ENCODE peak calls at places on chromosomes 13 and 19, in eight cellular contexts. G is fibroblast of pulmonary artery, V is fibroblast of the conjunctiva, W is erythroblast, O is fibroblast of mammary gland, I is HFF-Myc, H is posterior cingulate gyrus, E is GDM1. N is an unnamed sample.
A peak's percentile ranks its signal among the peaks of the same experiment; 100 is the strongest.

GRCh38 chr19:8363803-8364771 is at the start of gene ANGPTL4:
- DNase-seq in H (peak; percentile 54), W (peak; percentile 76), G (peak; percentile 88), O (peak; percentile 81), I (no peak), V (no peak), E (no peak), N (peak; percentile 86)

GRCh38 chr13:32255744-32256120 is 59.4 kb downstream of the ZAR1L start:
- DNase-seq in V (peak; percentile 35), W (no peak), E (no peak), H (no peak), G (peak; percentile 53), I (no peak), O (no peak), N (no peak)

GRCh38 chr19:36257512-36257876 is 42.6 kb downstream of the ZNF146 start:
- DNase-seq in G (no peak), O (no peak), I (no peak), E (no peak), W (no peak), H (peak; percentile 39), V (no peak), N (no peak)

GRCh38 chr13:98528663-98529064 is 48.2 kb downstream of the STK24 start:
- DNase-seq in E (no peak), W (no peak), I (no peak), O (peak; percentile 74), G (no peak), H (no peak), V (no peak), N (no peak)

GRCh38 chr19:38710928-38711725 is 33.1 kb downstream of the CAPN12 start:
- DNase-seq in O (peak; percentile 70), W (no peak), H (no peak), E (no peak), I (no peak), G (no peak), V (no peak), N (peak; percentile 62)

GRCh38 chr13:94674609-94675348 is 37.6 kb downstream of the SOX21 start:
- DNase-seq in V (peak; percentile 10), G (peak; percentile 61), I (no peak), E (peak; percentile 25), H (no peak), O (peak; percentile 52), W (peak; percentile 85), N (peak; percentile 65)

GRCh38 chr13:26133286-26133685 is 81.5 kb upstream of the SHISA2 start:
- DNase-seq in E (no peak), O (no peak), G (peak; percentile 34), W (no peak), V (no peak), H (no peak), I (no peak), N (no peak)

GRCh38 chr13:85277753-85278152 is 521.5 kb downstream of the SLITRK6 start:
- DNase-seq in H (no peak), I (no peak), E (no peak), G (peak; percentile 40), W (no peak), O (no peak), V (no peak), N (peak; percentile 71)

GRCh38 chr19:51714848-51715247 is 8.9 kb downstream of the HAS1 start:
- DNase-seq in O (peak; percentile 67), W (no peak), H (no peak), E (no peak), V (no peak), I (no peak), G (no peak), N (no peak)

GRCh38 chr13:39776439-39776838 is 121.0 kb downstream of the COG6 start:
- DNase-seq in W (no peak), V (peak; percentile 12), H (no peak), G (peak; percentile 70), O (peak; percentile 92), E (no peak), I (peak; percentile 43), N (peak; percentile 93)

GRCh38 chr13:106367361-106367781 is 168.1 kb downstream of the EFNB2 start:
- DNase-seq in I (no peak), O (no peak), V (no peak), H (no peak), E (no peak), W (no peak), G (no peak), N (no peak)

GRCh38 chr13:111115841-111116500 is 861 bp downstream of the ARHGEF7 start:
- DNase-seq in W (no peak), I (peak; percentile 85), E (no peak), V (peak; percentile 76), O (peak; percentile 91), H (no peak), G (peak; percentile 59), N (peak; percentile 56)

GRCh38 chr19:48120505-48120904 is 9.9 kb upstream of the PLA2G4C start:
- DNase-seq in H (no peak), V (no peak), E (no peak), I (no peak), W (no peak), G (no peak), O (peak; percentile 45), N (peak; percentile 61)

GRCh38 chr13:105732946-105733529 is 802.4 kb downstream of the EFNB2 start:
- DNase-seq in O (no peak), E (no peak), G (no peak), H (no peak), W (no peak), V (no peak), I (no peak), N (no peak)

GRCh38 chr19:1860133-1860775 is 3.1 kb downstream of the KLF16 start:
- DNase-seq in G (peak; percentile 85), W (peak; percentile 91), V (peak; percentile 75), O (peak; percentile 75), E (no peak), H (peak; percentile 72), I (peak; percentile 52), N (peak; percentile 75)

GRCh38 chr19:1220452-1221037 is 15.0 kb downstream of the STK11 start:
- DNase-seq in H (no peak), I (no peak), W (no peak), O (no peak), V (no peak), G (no peak), E (no peak), N (no peak)

GRCh38 chr19:30649934-30650614 is 277.9 kb downstream of the ZNF536 start:
- DNase-seq in G (peak; percentile 61), I (peak; percentile 19), H (no peak), V (peak; percentile 51), E (no peak), O (peak; percentile 58), W (peak; percentile 53), N (peak; percentile 58)

GRCh38 chr19:17304386-17305047 is 1.2 kb upstream of the MRPL34 start:
- DNase-seq in V (no peak), W (no peak), I (no peak), G (no peak), H (no peak), O (no peak), E (no peak), N (no peak)

GRCh38 chr13:18921063-18921462 is 260.6 kb downstream of the TUBA3C start:
- DNase-seq in V (no peak), I (no peak), W (no peak), E (no peak), O (no peak), H (no peak), G (no peak), N (no peak)

GRCh38 chr19:55301459-55302331 is 17.9 kb downstream of the BRSK1 start:
- DNase-seq in H (peak; percentile 85), O (peak; percentile 68), V (peak; percentile 69), E (peak; percentile 76), W (peak; percentile 92), I (peak; percentile 55), G (peak; percentile 76), N (peak; percentile 84)

GRCh38 chr19:50870417-50871089 is 2.7 kb upstream of the KLK2 start:
- DNase-seq in H (no peak), G (no peak), O (peak; percentile 4), I (no peak), W (peak; percentile 70), E (no peak), V (no peak), N (no peak)

GRCh38 chr19:9913237-9914000 is 22.9 kb downstream of the OLFM2 start:
- DNase-seq in H (no peak), V (no peak), O (no peak), W (no peak), G (no peak), I (no peak), E (no peak), N (peak; percentile 20)

GRCh38 chr19:29054886-29055675 is 157.9 kb downstream of the UQCRFS1 start:
- DNase-seq in V (no peak), G (no peak), W (no peak), O (peak; percentile 2), E (no peak), H (no peak), I (no peak), N (no peak)

GRCh38 chr19:3034845-3035541 is 5.9 kb upstream of the TLE2 start:
- DNase-seq in H (no peak), V (no peak), E (peak; percentile 51), W (no peak), O (peak; percentile 41), I (peak; percentile 17), G (peak; percentile 43), N (peak; percentile 63)

GRCh38 chr13:46235259-46235658 is 23.5 kb downstream of the LRRC63 start:
- DNase-seq in H (no peak), E (no peak), I (no peak), G (no peak), W (no peak), V (no peak), O (no peak), N (no peak)

GRCh38 chr19:48543121-48543710 is 8.8 kb upstream of the SULT2B1 start:
- DNase-seq in O (peak; percentile 62), E (peak; percentile 6), V (no peak), H (no peak), W (no peak), I (no peak), G (peak; percentile 62), N (peak; percentile 90)

GRCh38 chr19:55176116-55176515 is 4.0 kb downstream of the SYT5 start:
- DNase-seq in W (no peak), G (no peak), E (no peak), I (no peak), O (no peak), H (no peak), V (no peak), N (no peak)

GRCh38 chr13:29978211-29978610 is 127.8 kb upstream of the UBL3 start:
- DNase-seq in O (peak; percentile 65), G (peak; percentile 17), W (no peak), H (no peak), V (no peak), I (no peak), E (no peak), N (peak; percentile 56)

GRCh38 chr13:99993660-99994455 is 12.3 kb downstream of the ZIC2 start:
- DNase-seq in I (no peak), G (no peak), H (no peak), O (no peak), E (no peak), W (no peak), V (no peak), N (no peak)

GRCh38 chr13:40116008-40116407 is 460.5 kb downstream of the COG6 start:
- DNase-seq in H (no peak), E (no peak), G (peak; percentile 99), I (no peak), V (peak; percentile 49), O (peak; percentile 96), W (peak; percentile 8), N (peak; percentile 84)

GRCh38 chr13:31073859-31074718 is 87.6 kb downstream of the HSPH1 start:
- DNase-seq in H (no peak), G (peak; percentile 51), E (no peak), V (peak; percentile 9), O (peak; percentile 57), W (no peak), I (no peak), N (peak; percentile 52)